ENCODE peak calls at places on chromosome 6, in eight cellular contexts. T, A, E, L, B, R, K and P are unnamed samples.

GRCh38 chr6:29887330-29887818 is 55.0 kb upstream of the HLA-A start:
- DNase-seq in T (peak; percentile 28), E (peak; percentile 52), K (peak; percentile 53), R (peak; percentile 8), L (peak; percentile 1), B (peak; percentile 33), A (peak; percentile 8), P (peak; percentile 44)

GRCh38 chr6:22596011-22596410 is 26.6 kb downstream of the HDGFL1 start:
- DNase-seq in L (no peak), R (no peak), T (no peak), A (no peak), E (no peak), B (no peak), K (no peak), P (no peak)

GRCh38 chr6:158506577-158506976 is 53.3 kb upstream of the TMEM181 start:
- DNase-seq in L (peak; percentile 19), K (no peak), A (no peak), B (no peak), E (peak; percentile 81), T (no peak), R (no peak), P (no peak)

GRCh38 chr6:167745660-167746376 is 80.9 kb upstream of the AFDN start:
- DNase-seq in T (no peak), K (no peak), L (no peak), E (no peak), B (no peak), R (no peak), A (no peak), P (no peak)

GRCh38 chr6:150899231-150899630 is 33.7 kb downstream of the MTHFD1L start:
- DNase-seq in B (no peak), L (no peak), A (no peak), K (no peak), R (no peak), E (no peak), T (no peak), P (no peak)

GRCh38 chr6:92050216-92050615 is 1369.1 kb downstream of the EPHA7 start:
- DNase-seq in E (no peak), K (no peak), B (no peak), R (no peak), T (no peak), L (no peak), A (no peak), P (no peak)

GRCh38 chr6:17394192-17394611 is 807 bp downstream of the CAP2 start:
- DNase-seq in K (peak; percentile 5), B (no peak), R (peak; percentile 70), E (peak; percentile 70), A (peak; percentile 64), L (no peak), T (no peak), P (peak; percentile 22)

GRCh38 chr6:159960485-159960884 is 8.4 kb upstream of the IGF2R start:
- DNase-seq in B (no peak), E (no peak), R (no peak), K (no peak), A (no peak), T (no peak), L (no peak), P (no peak)

GRCh38 chr6:139765825-139766285 is 391.4 kb upstream of the CITED2 start:
- DNase-seq in L (no peak), K (no peak), B (no peak), R (peak; percentile 62), E (no peak), A (peak; percentile 55), T (no peak), P (no peak)

GRCh38 chr6:33213166-33213988 is 5.1 kb downstream of the RING1 start:
- DNase-seq in R (no peak), A (no peak), E (peak; percentile 68), L (no peak), K (peak; percentile 49), T (peak; percentile 31), B (no peak), P (peak; percentile 54)

GRCh38 chr6:13653296-13653695 is 38.2 kb downstream of the NOL7 start:
- DNase-seq in T (no peak), A (no peak), L (no peak), B (no peak), E (no peak), K (no peak), R (peak; percentile 54), P (no peak)